ENCODE peak calls at places on chromosomes 13 and 19, in ten cellular contexts. V is tibial nerve, I is endodermal cell, K is dorsolateral prefrontal cortex, N is GM10248, S is K562, D is BJ, C is GM13977, X is heart left ventricle, G is lung. W is an unnamed sample.
A peak's percentile ranks its signal among the peaks of the same experiment; 100 is the strongest.

GRCh38 chr19:53977991-53978731 is 13.3 kb upstream of the CACNG6 start:
- DNase-seq in X (peak; percentile 68), D (peak; percentile 23), V (peak; percentile 25), K (peak; percentile 95), C (no peak), S (peak; percentile 39), G (peak; percentile 42), I (peak; percentile 98), N (no peak), W (peak; percentile 45)

GRCh38 chr13:112063309-112063626 is 3.7 kb upstream of the SOX1 start:
- DNase-seq in I (no peak), S (no peak), X (no peak), N (no peak), C (no peak), G (no peak), K (no peak), V (no peak), D (no peak), W (no peak)

GRCh38 chr13:113322890-113323651 is 26.0 kb downstream of the LAMP1 start:
- DNase-seq in N (no peak), D (no peak), G (no peak), S (no peak), C (no peak), I (no peak), V (no peak), X (no peak), K (no peak), W (no peak)

GRCh38 chr13:80116107-80116506 is 224.8 kb downstream of the SPRY2 start:
- DNase-seq in I (no peak), G (no peak), N (no peak), K (no peak), S (no peak), V (no peak), X (no peak), C (no peak), D (peak; percentile 65), W (no peak)

GRCh38 chr13:50400930-50401553 is 385.8 kb downstream of the KCNRG start:
- DNase-seq in G (no peak), K (peak; percentile 54), V (no peak), N (no peak), S (no peak), D (peak; percentile 57), C (no peak), X (no peak), I (no peak), W (no peak)

GRCh38 chr13:94050686-94051085 is 428.8 kb downstream of the DCT start:
- DNase-seq in X (no peak), I (no peak), K (no peak), N (no peak), D (no peak), C (no peak), V (no peak), S (no peak), G (no peak), W (no peak)

GRCh38 chr19:6273701-6274601 is 5.8 kb downstream of the MLLT1 start:
- DNase-seq in K (peak; percentile 76), G (peak; percentile 90), S (peak; percentile 48), D (peak; percentile 75), X (peak; percentile 93), V (peak; percentile 85), I (no peak), N (no peak), C (peak; percentile 17), W (no peak)

GRCh38 chr13:65461590-65461989 is 1768.5 kb downstream of the PCDH9 start:
- DNase-seq in G (no peak), K (no peak), S (no peak), C (no peak), N (no peak), D (no peak), V (no peak), I (no peak), X (no peak), W (no peak)

GRCh38 chr19:2578391-2578826 is 102.5 kb downstream of the GADD45B start:
- DNase-seq in N (no peak), X (peak; percentile 42), V (no peak), S (no peak), C (no peak), G (no peak), D (no peak), K (peak; percentile 42), I (peak; percentile 87), W (no peak)

GRCh38 chr19:18769989-18770528 is 21.0 kb downstream of the COMP start:
- DNase-seq in N (no peak), K (no peak), S (no peak), D (no peak), C (no peak), G (no peak), V (no peak), X (no peak), I (no peak), W (no peak)

GRCh38 chr19:10471909-10472308 is 31.2 kb downstream of the KEAP1 start:
- DNase-seq in S (peak; percentile 32), V (no peak), G (no peak), I (no peak), N (no peak), D (no peak), X (no peak), C (no peak), K (no peak), W (peak; percentile 19)

GRCh38 chr19:33071887-33072286 is 7.2 kb upstream of the RHPN2 start:
- DNase-seq in S (no peak), V (no peak), N (no peak), I (no peak), G (no peak), X (no peak), D (no peak), K (no peak), C (no peak), W (no peak)

GRCh38 chr19:8336072-8336569 is 6.9 kb downstream of the KANK3 start:
- DNase-seq in X (no peak), K (no peak), V (no peak), C (no peak), G (no peak), S (no peak), I (peak; percentile 59), D (no peak), N (no peak), W (peak; percentile 28)

GRCh38 chr19:18496167-18496979 is 25.5 kb downstream of the ELL start:
- DNase-seq in X (no peak), I (no peak), K (no peak), D (no peak), N (peak; percentile 65), V (no peak), S (peak; percentile 70), G (peak; percentile 68), C (peak; percentile 67), W (peak; percentile 80)

GRCh38 chr19:15810335-15810734 is 5.1 kb downstream of the OR10H1 start:
- DNase-seq in C (no peak), G (no peak), D (no peak), K (no peak), I (no peak), V (peak; percentile 14), X (no peak), N (no peak), S (peak; percentile 47), W (no peak)

GRCh38 chr19:43538922-43539321 is 5.9 kb downstream of the ZNF575 start:
- DNase-seq in I (no peak), D (no peak), K (no peak), X (no peak), G (no peak), S (no peak), V (no peak), C (no peak), N (no peak), W (no peak)

GRCh38 chr19:21474671-21475181 is 30.7 kb upstream of the ZNF429 start:
- DNase-seq in C (peak; percentile 46), K (peak; percentile 81), N (peak; percentile 76), V (peak; percentile 29), X (peak; percentile 80), D (no peak), S (no peak), I (peak; percentile 98), G (peak; percentile 79), W (peak; percentile 94)

DNA sequence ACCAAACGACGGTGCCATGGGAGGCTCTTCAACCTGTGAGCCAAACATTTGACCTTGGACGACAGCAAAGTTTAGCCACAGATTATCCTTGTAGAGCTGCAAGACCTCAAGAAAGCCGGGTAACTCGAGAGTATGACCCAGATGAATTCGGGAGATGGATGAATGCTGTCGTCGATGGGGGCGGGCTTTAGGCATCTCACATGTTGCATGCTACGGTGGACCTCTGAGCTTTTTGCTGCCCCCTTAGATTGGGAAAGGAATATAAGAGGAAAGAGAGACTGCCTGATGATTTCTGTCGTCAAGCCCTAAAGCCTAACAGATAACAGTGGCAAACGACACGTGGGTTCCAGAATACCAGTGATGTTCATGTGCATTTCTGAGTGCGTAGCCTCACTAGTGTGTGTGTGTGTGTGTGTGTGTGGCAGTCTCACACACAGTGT is 716 bp upstream of the ABCC4 start:
- DNase-seq in N (no peak), X (no peak), G (no peak), K (no peak), V (peak; percentile 13), C (no peak), I (no peak), S (no peak), D (no peak), W (peak; percentile 51)
- TF ChIP-seq CTCF in N (no peak), X (no peak), G (no peak), K (no peak), V (no peak), C (no peak), I (no peak), S (no peak), D (peak; percentile 1), W (no peak)

DNA sequence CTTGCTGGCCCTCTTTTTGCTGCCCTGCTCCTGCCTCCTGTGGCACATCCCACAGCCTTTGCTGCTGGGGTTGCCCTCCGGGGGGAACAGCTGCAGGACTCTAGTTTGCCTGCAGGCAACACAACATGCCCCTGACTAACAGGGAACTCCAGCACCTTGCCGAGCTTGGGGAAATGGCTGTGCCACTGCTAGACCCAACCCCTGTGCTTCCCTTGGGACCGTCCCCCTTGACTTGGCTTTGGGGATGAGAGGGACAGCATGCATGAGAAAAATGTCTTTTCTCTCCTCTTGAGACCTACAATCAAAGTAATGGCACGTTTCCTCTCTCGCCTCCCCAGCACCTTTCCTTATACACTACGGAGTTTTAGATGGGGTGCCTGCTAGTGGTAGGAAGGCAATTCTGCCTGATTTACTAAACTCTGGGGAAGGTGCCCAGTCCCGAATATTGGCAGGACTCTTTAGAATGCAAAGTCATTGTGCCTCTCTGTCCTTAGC is 12.4 kb upstream of the VWA8 start:
- DNase-seq in C (no peak), D (no peak), S (no peak), I (peak; percentile 84), X (peak; percentile 33), G (no peak), V (no peak), K (no peak), N (no peak), W (no peak)
- TF ChIP-seq CTCF in C (no peak), D (no peak), S (no peak), I (peak; percentile 68), X (peak; percentile 6), G (no peak), V (no peak), K (no peak), N (no peak), W (no peak)

GRCh38 chr19:39540333-39540673 is 342 bp upstream of the EID2 start:
- DNase-seq in C (no peak), S (no peak), V (no peak), D (no peak), I (no peak), G (no peak), X (no peak), N (no peak), K (no peak), W (no peak)
- TF ChIP-seq CTCF in C (no peak), S (no peak), V (no peak), D (no peak), I (no peak), G (no peak), X (no peak), N (no peak), K (peak; percentile 3), W (peak; percentile 62)

GRCh38 chr13:38641164-38641948 is 45.5 kb upstream of the FREM2 start:
- DNase-seq in S (peak; percentile 8), K (no peak), G (no peak), I (no peak), V (no peak), N (no peak), C (no peak), X (no peak), D (no peak), W (no peak)
- TF ChIP-seq CTCF in S (no peak), K (no peak), G (no peak), I (peak; percentile 62), V (no peak), N (no peak), C (no peak), X (no peak), D (no peak), W (no peak)

W was measured in activated CD8-positive, alpha-beta T cell treated with anti-CD3 and anti-CD28 coated beads for 36 hours.